ENCODE peak calls at places on chromosome 18, in four cellular contexts. S is K562, U is GM12878, Z is HL-60. X is an unnamed sample.
A peak's percentile ranks its signal among the peaks of the same experiment; 100 is the strongest.

GRCh38 chr18:78733762-78734613 is 245.6 kb upstream of the SALL3 start:
- DNase-seq in Z (no peak), S (no peak), U (no peak), X (no peak)

GRCh38 chr18:51044928-51045587 is 15.0 kb downstream of the SMAD4 start:
- DNase-seq in S (no peak), Z (no peak), U (no peak), X (no peak)

GRCh38 chr18:3508576-3509559 is 58.9 kb downstream of the TGIF1 start:
- DNase-seq in S (no peak), Z (no peak), U (no peak), X (no peak)

GRCh38 chr18:75208055-75208835 is 694 bp downstream of the PTGR3 start:
- DNase-seq in Z (peak; percentile 77), S (peak; percentile 58), U (no peak), X (no peak)

GRCh38 chr18:26091047-26091630 is 726 bp upstream of the SS18 start:
- DNase-seq in U (peak; percentile 51), S (peak; percentile 52), Z (peak; percentile 31), X (no peak)

GRCh38 chr18:52992041-52992440 is 652.0 kb downstream of the DCC start:
- DNase-seq in U (no peak), S (no peak), Z (no peak), X (no peak)

GRCh38 chr18:3625717-3626091 is 175.7 kb downstream of the TGIF1 start:
- DNase-seq in U (no peak), Z (no peak), S (no peak), X (no peak)

GRCh38 chr18:63844254-63844653 is 43.3 kb upstream of the SERPINB2 start:
- DNase-seq in U (no peak), S (no peak), Z (no peak), X (no peak)

GRCh38 chr18:2515408-2515807 is 55.9 kb downstream of the METTL4 start:
- DNase-seq in S (no peak), U (no peak), Z (no peak), X (no peak)

GRCh38 chr18:67354692-67355091 is 161.8 kb downstream of the DSEL start:
- DNase-seq in Z (no peak), U (no peak), S (no peak), X (no peak)

GRCh38 chr18:2451556-2451955 is 119.7 kb downstream of the METTL4 start:
- DNase-seq in U (no peak), Z (no peak), S (no peak), X (no peak)

GRCh38 chr18:45588831-45589558 is 26.3 kb upstream of the SLC14A2 start:
- DNase-seq in Z (no peak), U (no peak), S (no peak), X (no peak)

GRCh38 chr18:32610116-32610630 is 139.5 kb upstream of the GAREM1 start:
- DNase-seq in Z (no peak), S (no peak), U (no peak), X (no peak)

GRCh38 chr18:76977108-76977621 is 154.8 kb downstream of the ZNF236 start:
- DNase-seq in S (no peak), Z (no peak), U (no peak), X (no peak)

GRCh38 chr18:4369726-4370125 is 85.4 kb downstream of the DLGAP1 start:
- DNase-seq in S (no peak), Z (no peak), U (no peak), X (no peak)

GRCh38 chr18:26309283-26309682 is 83.0 kb downstream of the TAF4B start:
- DNase-seq in U (no peak), Z (no peak), S (no peak), X (no peak)

GRCh38 chr18:64201781-64202180 is 52.9 kb upstream of the LINC00305 start:
- DNase-seq in U (no peak), S (no peak), Z (no peak), X (no peak)

GRCh38 chr18:35494281-35494825 is 3.4 kb downstream of the INO80C start:
- DNase-seq in U (no peak), S (no peak), Z (no peak), X (no peak)

GRCh38 chr18:48023334-48024008 is 93.0 kb upstream of the SMAD2 start:
- DNase-seq in U (no peak), Z (no peak), S (peak; percentile 15), X (no peak)

GRCh38 chr18:59026364-59026763 is 113.3 kb upstream of the SEC11C start:
- DNase-seq in S (no peak), U (no peak), Z (no peak), X (no peak)

GRCh38 chr18:48923746-48924580 is 26.8 kb downstream of the SMAD7 start:
- DNase-seq in U (no peak), S (no peak), Z (no peak), X (peak; percentile 64)

GRCh38 chr18:58005885-58006523 is 38.0 kb upstream of the NEDD4L start:
- DNase-seq in Z (no peak), U (no peak), S (no peak), X (no peak)

GRCh38 chr18:34977787-34978532 is 63.3 kb upstream of the MAPRE2 start:
- DNase-seq in Z (peak; percentile 35), U (no peak), S (peak; percentile 18), X (peak; percentile 1)

GRCh38 chr18:79169958-79170555 is 100.9 kb downstream of the ATP9B start:
- DNase-seq in Z (peak; percentile 33), U (no peak), S (no peak), X (no peak)

GRCh38 chr18:59697236-59697932 is at the start of gene CCBE1:
- DNase-seq in Z (no peak), S (peak; percentile 60), U (no peak), X (peak; percentile 44)

GRCh38 chr18:2444201-2444875 is 127.0 kb downstream of the METTL4 start:
- DNase-seq in S (no peak), Z (peak; percentile 27), U (no peak), X (no peak)

GRCh38 chr18:76620326-76620813 is 125.3 kb upstream of the ZNF516 start:
- DNase-seq in Z (peak; percentile 98), U (peak; percentile 9), S (no peak), X (peak; percentile 81)

GRCh38 chr18:74994502-74995403 is 214.2 kb downstream of the PTGR3 start:
- DNase-seq in S (no peak), U (peak; percentile 35), Z (no peak), X (no peak)

GRCh38 chr18:27185897-27186296 is 789 bp upstream of the CHST9 start:
- DNase-seq in Z (no peak), U (no peak), S (no peak), X (no peak)

GRCh38 chr18:79440316-79440715 is 44.6 kb downstream of the NFATC1 start:
- DNase-seq in Z (no peak), U (no peak), S (no peak), X (no peak)

GRCh38 chr18:58996131-58996632 is 131.5 kb downstream of the ZNF532 start:
- DNase-seq in U (no peak), Z (no peak), S (no peak), X (no peak)

GRCh38 chr18:24490545-24490944 is 30.1 kb downstream of the HRH4 start:
- DNase-seq in S (no peak), U (no peak), Z (peak; percentile 75), X (no peak)

GRCh38 chr18:79695269-79695668 is 15.7 kb downstream of the CTDP1 start:
- DNase-seq in Z (no peak), S (no peak), U (no peak), X (no peak)

DNA sequence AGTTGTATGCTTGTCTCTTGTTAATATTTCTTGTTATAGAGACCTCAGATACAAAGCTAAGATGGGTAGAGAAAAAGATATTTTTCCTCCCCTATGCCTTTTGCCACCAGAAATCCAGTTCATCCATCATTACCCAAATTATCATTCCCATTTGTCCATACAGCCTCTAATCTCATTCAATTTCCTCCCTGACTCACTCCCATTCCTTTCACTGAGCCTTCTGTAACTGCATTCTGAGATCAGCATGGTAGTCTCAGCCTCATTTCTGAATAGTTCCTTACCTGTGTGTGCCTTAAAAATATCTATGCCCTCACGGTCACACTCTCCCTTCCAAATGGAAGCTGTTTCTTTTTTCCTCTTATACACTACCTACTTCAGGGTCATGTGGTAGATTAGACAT is 15.7 kb upstream of the PIK3C3 start:
- DNase-seq in U (no peak), Z (no peak), S (no peak), X (no peak)
- TF ChIP-seq SPI1 in U (no peak), Z (no peak), S (no peak), X (no peak)

GRCh38 chr18:73962251-73962650 is 185.4 kb downstream of the FBXO15 start:
- DNase-seq in U (no peak), Z (no peak), S (no peak), X (no peak)

GRCh38 chr18:73954267-73954666 is 193.4 kb downstream of the FBXO15 start:
- DNase-seq in S (no peak), U (no peak), Z (no peak), X (no peak)

DNA sequence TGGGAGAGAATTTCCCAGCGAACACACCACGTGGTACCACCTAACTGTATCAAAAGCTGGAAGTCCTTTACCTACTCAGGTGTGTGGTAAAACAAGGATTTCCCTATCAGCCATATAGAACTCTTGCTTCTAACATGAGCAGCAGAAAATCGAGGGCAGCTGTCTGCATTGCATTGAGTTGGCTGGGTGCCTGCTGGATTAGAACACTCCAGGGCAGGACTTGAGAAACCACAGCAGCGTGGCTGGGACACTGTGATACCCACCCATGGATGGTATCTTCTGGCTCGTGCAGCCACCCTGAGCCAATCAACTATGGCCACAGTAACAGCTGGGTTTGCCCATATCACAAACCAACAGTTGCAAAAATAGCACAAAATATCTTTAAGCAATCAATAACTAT is 188.3 kb downstream of the FBXO15 start:
- DNase-seq in Z (no peak), U (no peak), S (no peak), X (no peak)
- TF ChIP-seq SPI1 in Z (no peak), U (no peak), S (no peak), X (no peak)

GRCh38 chr18:21958256-21958655 is 211.1 kb upstream of the GATA6 start:
- DNase-seq in S (no peak), U (no peak), Z (no peak), X (no peak)

GRCh38 chr18:21960189-21960588 is 209.2 kb upstream of the GATA6 start:
- DNase-seq in S (no peak), U (no peak), Z (no peak), X (no peak)

GRCh38 chr18:21958707-21959457 is 210.5 kb upstream of the GATA6 start:
- DNase-seq in Z (no peak), S (no peak), U (no peak), X (no peak)

GRCh38 chr18:21955757-21956652 is 213.4 kb upstream of the GATA6 start:
- DNase-seq in Z (peak; percentile 36), S (peak; percentile 83), U (peak; percentile 4), X (peak; percentile 49)
- TF ChIP-seq SPI1 in Z (no peak), S (no peak), U (no peak), X (no peak)

GRCh38 chr18:54880706-54881105 is 52.4 kb downstream of the RAB27B start:
- DNase-seq in Z (no peak), U (no peak), S (no peak), X (no peak)
- TF ChIP-seq SPI1 in Z (no peak), U (no peak), S (no peak), X (no peak)

DNA sequence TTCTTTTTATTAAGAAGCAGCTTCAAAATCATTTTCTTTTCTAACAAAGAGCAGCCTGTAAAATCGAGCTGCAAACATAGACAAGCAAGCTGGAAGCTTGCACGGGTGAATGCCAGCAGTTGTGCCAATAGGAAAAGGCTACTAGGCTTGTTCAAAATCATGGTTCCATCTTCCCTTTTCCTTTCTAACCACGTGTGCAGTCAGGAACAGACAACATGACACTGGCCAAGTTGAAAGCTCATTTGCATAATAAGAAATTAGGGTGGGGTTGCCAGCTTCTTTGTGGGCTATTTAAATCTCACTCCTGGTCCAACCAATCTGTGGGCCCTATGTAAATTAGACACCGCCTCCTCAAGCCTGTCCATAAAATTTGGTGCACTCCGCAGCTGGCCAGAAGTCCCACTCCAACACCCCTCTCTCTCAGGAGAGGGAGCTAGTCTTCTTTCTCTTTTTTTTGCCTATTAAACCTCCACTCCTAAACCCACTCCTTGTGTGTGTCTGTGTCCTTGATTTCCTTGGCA is 1948.4 kb upstream of the PIK3C3 start:
- DNase-seq in Z (no peak), U (no peak), S (no peak), X (no peak)
- TF ChIP-seq SPI1 in Z (no peak), U (no peak), S (no peak), X (no peak)

X was measured in GM12891.